ENCODE peak calls at places on chromosome 1, in five cellular contexts. F is adrenal gland, M is pancreas, W is hepatocyte, Y is heart left ventricle. R is an unnamed sample.

GRCh38 chr1:19193004-19193403 is 17.1 kb downstream of the UBR4 start:
- DNase-seq in W (no peak), M (no peak), Y (no peak), F (no peak), R (no peak)

GRCh38 chr1:87805661-87806376 is 477.1 kb downstream of the LMO4 start:
- DNase-seq in M (no peak), Y (no peak), W (peak; percentile 53), F (no peak), R (no peak)

GRCh38 chr1:32047701-32048100 is 25.0 kb upstream of the TMEM39B start:
- DNase-seq in W (no peak), Y (no peak), F (no peak), M (no peak), R (no peak)

GRCh38 chr1:64933296-64934070 is 32.9 kb downstream of the JAK1 start:
- DNase-seq in W (no peak), Y (peak; percentile 38), M (no peak), F (peak; percentile 70), R (no peak)

GRCh38 chr1:47866631-47867446 is 130.3 kb downstream of the TRABD2B start:
- DNase-seq in M (no peak), F (no peak), W (peak; percentile 56), Y (no peak), R (no peak)

GRCh38 chr1:218846166-218846565 is 327.5 kb upstream of the LYPLAL1 start:
- DNase-seq in Y (no peak), W (no peak), F (no peak), M (no peak), R (no peak)

GRCh38 chr1:111225717-111226400 is 1.7 kb upstream of the CHI3L2 start:
- DNase-seq in Y (no peak), W (no peak), F (no peak), M (no peak), R (no peak)

GRCh38 chr1:209368864-209369598 is 214.5 kb upstream of the CAMK1G start:
- DNase-seq in M (no peak), F (peak; percentile 6), W (peak; percentile 45), Y (peak; percentile 54), R (no peak)

GRCh38 chr1:174160109-174160473 is 771 bp downstream of the RABGAP1L start:
- DNase-seq in Y (peak; percentile 36), W (peak; percentile 73), F (peak; percentile 64), M (peak; percentile 47), R (peak; percentile 26)

DNA sequence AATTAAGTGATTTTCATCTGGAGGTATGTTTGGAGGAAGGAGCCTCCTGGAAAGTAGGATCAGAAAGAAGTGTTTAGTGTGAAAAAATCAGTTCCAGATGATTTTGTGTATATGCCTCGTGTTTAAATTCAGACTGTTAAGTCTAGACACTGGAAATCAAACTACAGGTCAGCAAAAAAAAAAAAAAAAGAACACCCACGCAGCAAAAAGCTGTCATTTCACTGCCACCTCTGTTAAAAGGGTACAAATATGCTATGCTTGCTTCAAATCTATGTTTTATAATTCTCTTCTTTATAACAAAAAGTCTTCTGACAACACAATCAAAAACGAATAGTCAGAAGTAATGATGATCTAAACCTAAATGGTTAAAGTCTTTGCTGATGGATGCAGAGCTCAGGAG is 439.0 kb downstream of the SMYD3 start:
- DNase-seq in M (no peak), W (no peak), Y (no peak), F (no peak), R (no peak)
- TF ChIP-seq CTCF in M (no peak), W (no peak), Y (no peak), F (no peak), R (no peak)

DNA sequence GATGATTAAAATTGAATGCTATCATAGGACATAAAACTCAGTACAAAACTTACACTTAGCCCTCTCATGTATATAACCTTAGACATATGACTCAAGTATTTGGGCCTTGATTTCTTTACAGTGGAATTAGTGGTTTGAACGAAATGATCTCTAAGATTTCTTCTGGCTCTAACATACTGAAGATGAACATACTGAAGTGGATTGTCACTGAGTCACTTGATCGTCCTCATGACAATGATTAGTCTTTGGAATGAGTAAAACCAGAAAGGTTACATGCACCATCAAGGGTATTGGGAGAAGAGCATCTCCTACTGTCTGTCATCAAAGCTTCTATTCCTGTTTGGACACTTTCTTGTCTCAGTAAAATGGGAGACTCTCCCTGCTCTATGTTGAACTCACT is 17.4 kb downstream of the FMN2 start:
- DNase-seq in F (no peak), Y (no peak), M (no peak), W (no peak), R (no peak)
- H3K27ac ChIP-seq in F (no peak overlapping the region), Y (no peak overlapping the region), M (no peak overlapping the region), W (no peak overlapping the region), R (no peak overlapping the region)

DNA sequence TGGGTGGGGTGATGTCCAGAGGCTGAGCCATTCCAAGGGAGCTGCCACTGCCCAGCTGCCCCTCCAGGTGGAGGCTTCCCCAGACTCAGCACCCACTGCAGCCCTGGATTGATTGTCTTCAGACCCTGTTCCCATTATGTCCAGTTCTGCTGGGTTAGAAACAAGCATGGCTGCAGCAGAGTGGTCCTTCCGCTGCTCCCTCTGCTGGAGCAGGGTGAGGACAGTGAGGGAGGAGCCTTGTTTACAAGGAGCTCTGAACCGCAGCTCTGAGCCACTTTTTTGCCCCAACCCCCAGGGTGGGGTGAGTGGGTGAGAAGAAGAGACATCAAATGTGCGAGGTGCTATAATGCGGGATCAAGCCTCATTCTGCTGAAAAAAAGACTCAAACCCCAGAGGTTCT is 2.3 kb downstream of the TNNT2 start:
- DNase-seq in Y (no peak), M (no peak), F (no peak), W (no peak), R (no peak)
- TF ChIP-seq CTCF in Y (no peak), M (no peak), F (no peak), W (no peak), R (peak; percentile 36)

GRCh38 chr1:235060607-235061470 is 67.8 kb downstream of the TOMM20 start:
- DNase-seq in M (peak; percentile 49), F (no peak), Y (no peak), W (peak; percentile 58), R (no peak)
- H3K27ac ChIP-seq in M (peak overlapping the region; percentile 81), F (no peak overlapping the region), Y (no peak overlapping the region), W (peak overlapping the region; percentile 96), R (peak overlapping the region; percentile 6)

GRCh38 chr1:2383576-2383975 is 7.8 kb downstream of the MORN1 start:
- DNase-seq in Y (no peak), F (no peak), M (no peak), W (no peak), R (no peak)
- TF ChIP-seq CTCF in Y (no peak), F (no peak), M (no peak), W (no peak), R (no peak)

GRCh38 chr1:185480545-185480944 is 163.5 kb upstream of the IVNS1ABP start:
- DNase-seq in M (no peak), Y (no peak), W (no peak), F (no peak), R (no peak)

GRCh38 chr1:185479781-185480180 is 162.7 kb upstream of the IVNS1ABP start:
- DNase-seq in F (no peak), Y (no peak), W (no peak), M (no peak), R (no peak)

GRCh38 chr1:185474440-185475149 is 157.6 kb upstream of the IVNS1ABP start:
- DNase-seq in Y (no peak), W (no peak), F (no peak), M (no peak), R (no peak)

GRCh38 chr1:185478878-185479277 is 161.8 kb upstream of the IVNS1ABP start:
- DNase-seq in M (no peak), Y (no peak), W (no peak), F (no peak), R (no peak)

GRCh38 chr1:185477638-185478216 is 160.7 kb upstream of the IVNS1ABP start:
- DNase-seq in F (peak; percentile 18), Y (no peak), M (peak; percentile 31), W (no peak), R (no peak)
- H3K27ac ChIP-seq in F (no peak overlapping the region), Y (no peak overlapping the region), M (no peak overlapping the region), W (no peak overlapping the region), R (no peak overlapping the region)

DNA sequence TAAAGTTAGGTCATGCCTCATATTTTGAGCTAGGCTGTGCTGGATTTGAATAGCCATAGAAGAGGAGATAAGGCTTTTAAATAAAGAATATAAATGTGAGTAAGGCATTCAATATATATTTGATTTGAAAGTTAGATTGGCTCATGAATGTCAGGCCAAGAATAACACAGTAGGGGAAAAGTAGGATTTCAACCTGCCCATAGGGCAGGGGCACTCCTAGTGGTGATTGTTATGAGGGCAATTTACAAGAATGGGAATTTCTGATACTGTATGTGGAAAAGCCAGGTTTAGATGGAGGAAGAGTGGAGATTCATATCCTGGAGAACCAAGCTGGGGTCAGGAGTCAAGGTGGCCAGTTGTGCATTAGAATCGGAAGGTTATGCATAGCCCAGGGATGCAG is 74.9 kb downstream of the DNAH14 start:
- DNase-seq in Y (no peak), M (no peak), W (no peak), F (no peak), R (no peak)
- TF ChIP-seq CTCF in Y (no peak), M (no peak), W (no peak), F (no peak), R (peak; percentile 33)

GRCh38 chr1:119964673-119965363 is 68.5 kb upstream of the ADAM30 start:
- DNase-seq in F (no peak), W (no peak), Y (peak; percentile 36), M (no peak), R (no peak)

GRCh38 chr1:119959268-119959667 is 63.0 kb upstream of the ADAM30 start:
- DNase-seq in Y (no peak), F (no peak), W (no peak), M (no peak), R (no peak)

GRCh38 chr1:119960501-119960900 is 64.2 kb upstream of the ADAM30 start:
- DNase-seq in M (no peak), W (no peak), F (no peak), Y (no peak), R (no peak)

GRCh38 chr1:119959836-119960235 is 63.5 kb upstream of the ADAM30 start:
- DNase-seq in F (no peak), W (no peak), Y (no peak), M (no peak), R (no peak)

DNA sequence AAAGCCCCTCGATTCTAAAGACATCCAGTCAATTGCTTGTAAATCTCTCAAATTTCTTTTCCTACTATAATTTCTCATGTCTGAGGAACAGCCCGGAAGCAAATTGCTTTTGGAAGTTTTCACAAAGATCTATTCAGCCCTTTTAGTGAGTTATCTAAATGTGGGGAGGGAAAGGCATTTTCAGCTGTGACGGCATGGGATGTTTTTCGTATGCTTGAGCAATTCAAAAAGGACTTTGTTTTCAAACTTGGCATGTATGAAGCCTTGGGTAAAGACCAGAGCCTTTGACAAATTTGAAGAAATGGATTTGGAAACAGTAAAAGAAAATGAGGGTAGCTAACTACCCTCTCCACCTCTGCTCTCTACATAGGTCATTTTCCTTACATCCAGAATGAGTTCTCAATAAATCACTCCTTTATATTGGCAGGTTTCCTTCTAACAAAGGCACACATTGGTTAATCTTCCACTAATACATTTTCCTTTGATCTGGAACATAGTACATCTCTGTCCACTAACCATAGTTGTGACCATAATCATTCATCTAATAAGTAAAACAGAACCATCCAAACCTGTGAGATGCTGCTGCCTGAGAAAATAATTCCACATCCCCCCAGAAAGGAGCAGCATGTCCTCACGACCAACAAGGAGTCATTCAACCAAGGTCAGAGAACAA is 66.1 kb upstream of the ADAM30 start:
- DNase-seq in M (no peak), W (no peak), Y (peak; percentile 21), F (no peak), R (no peak)
- H3K27ac ChIP-seq in M (peak overlapping the region; percentile 1), W (no peak overlapping the region), Y (peak overlapping the region; percentile 35), F (no peak overlapping the region), R (no peak overlapping the region)

GRCh38 chr1:30722175-30722537 is 1.2 kb downstream of the MATN1 start:
- DNase-seq in Y (no peak), M (no peak), W (no peak), F (no peak), R (no peak)
- TF ChIP-seq CTCF in Y (no peak), M (no peak), W (no peak), F (no peak), R (no peak)

R was measured in keratinocyte.